ENCODE peak calls at places on chromosome 19, in seven cellular contexts. D, M, R, Q, Y, X and L are unnamed samples. For H3K4me1 and H3K36me3, the result is how much of the 10 kb centered on the place peaks cover.

GRCh38 chr19:56508282-56508778 is 675 bp downstream of the ZNF471 start:
- DNase-seq in D (no peak), M (no peak), R (no peak), Q (no peak), Y (no peak), X (no peak), L (no peak)

GRCh38 chr19:51060336-51060735 is 4.6 kb downstream of the KLK13 start:
- DNase-seq in D (no peak), M (no peak), R (no peak), Q (no peak), Y (no peak), X (no peak), L (no peak)

GRCh38 chr19:6126335-6126974 is 9.0 kb upstream of the ACSBG2 start:
- DNase-seq in D (no peak), M (no peak), R (no peak), Q (no peak), Y (no peak), X (no peak), L (no peak)

GRCh38 chr19:48135411-48135810 is 24.8 kb upstream of the PLA2G4C start:
- DNase-seq in D (no peak), M (no peak), R (no peak), Q (no peak), Y (no peak), X (no peak), L (no peak)

GRCh38 chr19:38204728-38205127 is 19.3 kb downstream of the DPF1 start:
- DNase-seq in D (no peak), M (no peak), R (no peak), Q (no peak), Y (no peak), X (no peak), L (no peak)

GRCh38 chr19:29106353-29106885 is 106.5 kb downstream of the UQCRFS1 start:
- DNase-seq in D (no peak), M (no peak), R (no peak), Q (no peak), Y (no peak), X (no peak), L (no peak)

GRCh38 chr19:13881692-13882418 is 4.9 kb downstream of the NANOS3 start:
- DNase-seq in D (no peak), M (peak), R (no peak), Q (no peak), Y (no peak), X (peak), L (peak)

GRCh38 chr19:3365447-3366103 is 808 bp upstream of the NFIC start:
- DNase-seq in D (peak), M (peak), R (peak), Q (peak), Y (no peak), X (peak), L (peak)

GRCh38 chr19:30011051-30011578 is 69.1 kb downstream of the URI1 start:
- DNase-seq in D (no peak), M (no peak), R (no peak), Q (no peak), Y (no peak), X (no peak), L (peak)

GRCh38 chr19:53467138-53467502 is 413 bp upstream of the ZNF813 start:
- DNase-seq in D (no peak), M (no peak), R (no peak), Q (no peak), Y (no peak), X (peak), L (no peak)

GRCh38 chr19:3548594-3548993 is 8.8 kb downstream of the MFSD12 start:
- DNase-seq in D (no peak), M (no peak), R (peak), Q (no peak), Y (no peak), X (no peak), L (no peak)

GRCh38 chr19:33437351-33438015 is 64.0 kb downstream of the CEBPG start:
- DNase-seq in D (no peak), M (no peak), R (no peak), Q (no peak), Y (no peak), X (no peak), L (no peak)

GRCh38 chr19:9818175-9818733 is 625 bp downstream of the FBXL12 start:
- DNase-seq in D (no peak), M (no peak), R (no peak), Q (no peak), Y (no peak), X (no peak), L (no peak)

GRCh38 chr19:57302020-57302465 is 18.2 kb upstream of the ZNF543 start:
- DNase-seq in D (no peak), M (no peak), R (no peak), Q (no peak), Y (no peak), X (no peak), L (peak)

GRCh38 chr19:48461982-48462655 is 6.7 kb downstream of the KCNJ14 start:
- DNase-seq in D (no peak), M (no peak), R (no peak), Q (no peak), Y (no peak), X (no peak), L (no peak)

GRCh38 chr19:39405930-39406655 is 554 bp upstream of the ZFP36 start:
- DNase-seq in D (peak), M (no peak), R (no peak), Q (no peak), Y (peak), X (peak), L (no peak)

GRCh38 chr19:51560339-51560738 is 10.7 kb upstream of the ZNF175 start:
- DNase-seq in D (no peak), M (no peak), R (no peak), Q (no peak), Y (no peak), X (no peak), L (no peak)

GRCh38 chr19:15285896-15286591 is 46.3 kb downstream of the BRD4 start:
- DNase-seq in D (no peak), M (no peak), R (no peak), Q (no peak), Y (no peak), X (peak), L (no peak)

DNA sequence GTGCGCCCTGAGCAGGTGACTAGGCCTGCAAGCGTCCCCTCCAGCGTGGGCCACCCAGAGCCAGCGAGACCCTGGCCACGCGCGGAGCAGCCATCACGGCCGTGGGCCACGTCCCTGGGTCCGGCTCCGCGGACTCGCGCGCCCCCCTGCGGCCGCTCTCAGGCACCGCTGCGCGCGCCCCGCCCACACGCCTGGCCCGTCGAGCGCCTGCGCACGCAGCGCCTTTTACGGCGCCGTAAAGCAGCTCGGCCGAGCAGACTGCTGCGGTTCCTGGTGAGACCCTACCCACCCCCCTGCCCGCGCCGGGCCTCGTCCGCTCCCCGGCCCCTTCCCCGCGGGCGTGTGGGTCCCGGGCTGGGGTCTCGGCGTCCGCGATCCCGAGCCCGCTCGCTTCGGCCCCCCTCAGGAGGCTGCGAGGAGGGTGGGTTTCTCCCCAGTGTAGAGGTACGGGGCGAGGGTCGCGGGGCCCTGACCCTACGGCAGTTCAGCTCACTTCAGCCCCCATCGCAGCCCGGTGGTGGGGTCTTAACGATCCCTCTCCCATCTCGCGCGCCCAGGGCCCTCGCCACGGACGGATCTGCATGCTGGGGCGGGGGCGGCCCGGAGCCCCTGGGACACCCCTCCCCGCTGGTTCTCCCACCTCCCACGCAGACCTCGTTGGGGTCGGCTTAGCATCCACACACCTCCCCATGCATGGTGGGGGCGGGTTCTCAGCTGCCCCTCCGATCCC is at the start of gene TRAPPC5:
- DNase-seq in D (peak), M (peak), R (peak), Q (peak), Y (no peak), X (peak), L (peak)
- TF ChIP-seq POLR2A in D (peak), M (no peak), R (no peak), Q (no peak), Y (no peak), X (peak), L (no peak)

GRCh38 chr19:7869910-7870511 is 4.2 kb downstream of the PRR36 start:
- DNase-seq in D (no peak), M (peak), R (peak), Q (no peak), Y (no peak), X (peak), L (peak)

GRCh38 chr19:7870571-7871279 is 3.5 kb downstream of the PRR36 start:
- DNase-seq in D (no peak), M (peak), R (peak), Q (no peak), Y (no peak), X (peak), L (peak)

GRCh38 chr19:7868326-7868670 is 5.9 kb downstream of the PRR36 start:
- DNase-seq in D (no peak), M (no peak), R (no peak), Q (no peak), Y (no peak), X (peak), L (no peak)

GRCh38 chr19:7868671-7869452 is 5.3 kb downstream of the PRR36 start:
- DNase-seq in D (peak), M (peak), R (peak), Q (peak), Y (no peak), X (peak), L (peak)

GRCh38 chr19:7869453-7869909 is 4.7 kb downstream of the PRR36 start:
- DNase-seq in D (no peak), M (peak), R (peak), Q (peak), Y (no peak), X (peak), L (peak)
- H3K4me1 ChIP-seq in D (under half), M (under half), R (under half), Q (under half), Y (under half), X (under half), L (under half)

GRCh38 chr19:17831419-17831888 is 10.1 kb upstream of the INSL3 start:
- DNase-seq in D (no peak), M (no peak), R (no peak), Q (no peak), Y (no peak), X (no peak), L (no peak)
- H3K36me3 ChIP-seq in D (under half), M (under half), R (under half), Q (under half), Y (under half), X (under half), L (under half)

DNA sequence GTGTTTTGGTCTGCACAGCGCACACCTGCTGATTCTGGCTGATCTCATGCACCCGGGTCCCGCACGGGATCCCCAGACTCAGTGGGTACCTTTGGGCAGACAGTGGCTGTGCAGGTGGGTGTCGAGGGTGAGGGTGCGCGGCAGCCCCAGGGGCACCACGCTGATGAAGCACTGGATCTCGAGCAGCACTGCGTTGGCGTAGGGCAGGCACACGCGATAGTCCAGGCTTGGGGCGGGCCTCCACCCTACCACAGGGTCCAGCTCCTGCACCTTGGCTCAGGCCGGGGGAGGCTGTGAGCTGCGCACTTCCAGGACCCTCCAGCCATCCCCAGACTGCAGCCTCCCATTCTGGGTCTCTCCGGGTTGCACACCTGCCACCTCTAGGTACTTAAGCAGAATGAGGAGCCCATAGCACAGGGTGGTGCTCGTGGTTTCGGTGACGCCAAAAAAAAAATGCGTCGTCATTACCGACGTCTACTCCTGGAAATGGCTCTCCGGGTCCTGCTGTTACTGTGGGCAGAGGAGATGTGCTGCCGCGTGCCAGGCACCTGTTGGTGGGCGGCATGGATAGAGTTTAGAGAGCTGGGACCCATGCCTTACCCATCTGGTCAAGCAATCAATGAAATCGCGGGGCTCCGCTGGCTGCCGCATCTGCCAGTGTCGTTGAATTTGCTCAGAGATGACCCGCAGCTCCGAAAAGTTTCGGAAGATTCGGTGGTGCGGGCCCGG is 10.5 kb downstream of the EGLN2 start:
- DNase-seq in D (no peak), M (peak), R (no peak), Q (no peak), Y (no peak), X (no peak), L (no peak)
- TF ChIP-seq POLR2A in D (no peak), M (no peak), R (no peak), Q (no peak), Y (no peak), X (no peak), L (no peak)

DNA sequence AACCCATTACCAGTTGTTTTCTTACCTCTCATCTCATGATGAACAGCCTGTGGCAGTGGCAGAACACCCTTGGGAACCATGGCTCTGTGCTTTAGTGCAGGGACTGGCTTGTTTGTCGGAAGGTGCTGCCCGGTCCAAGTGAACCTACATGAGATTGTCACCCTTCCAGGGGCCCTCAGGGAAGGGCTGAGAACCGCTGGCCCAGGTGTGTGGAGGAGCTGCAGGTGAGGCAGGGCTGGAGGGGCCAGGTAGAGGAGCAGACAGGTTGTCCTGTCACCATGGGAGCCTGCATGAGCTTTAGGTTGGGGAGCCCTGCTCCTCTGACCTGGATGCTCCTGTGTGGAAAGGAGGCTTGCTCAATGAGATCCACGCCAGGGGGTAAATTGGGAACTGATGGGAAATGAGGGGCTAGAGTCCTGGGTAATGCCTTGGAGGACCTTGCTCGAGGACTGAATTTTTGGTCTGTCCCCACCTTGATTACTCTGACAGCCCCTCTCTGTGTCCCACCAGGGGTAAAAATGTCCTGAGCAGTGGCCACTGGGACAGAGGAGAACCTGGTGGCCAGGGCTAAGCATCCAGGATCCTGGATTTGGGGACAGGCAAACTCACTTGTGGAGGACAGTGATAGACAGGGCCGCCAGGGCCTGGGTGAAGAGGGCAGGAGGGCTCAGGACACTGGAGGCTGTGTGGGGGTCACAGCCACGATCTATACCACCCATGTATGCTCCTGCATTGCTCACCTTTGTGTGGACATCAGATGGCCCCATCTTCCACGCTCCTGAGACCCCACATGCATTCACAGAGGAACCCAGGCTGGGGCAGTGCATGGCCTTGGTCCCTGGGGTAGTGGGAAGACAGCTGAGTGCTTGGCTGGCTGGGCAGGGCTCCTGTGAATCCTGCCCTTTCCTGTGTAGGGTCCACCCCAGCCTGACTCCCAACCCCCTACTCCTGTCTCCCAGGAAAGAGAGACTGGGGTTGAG is 24.1 kb upstream of the CEACAM1 start:
- DNase-seq in D (no peak), M (no peak), R (no peak), Q (no peak), Y (no peak), X (no peak), L (no peak)
- H3K4me1 ChIP-seq in D (under half), M (under half), R (under half), Q (under half), Y (under half), X (under half), L (under half)

GRCh38 chr19:19653597-19654147 is 9.8 kb downstream of the ATP13A1 start:
- DNase-seq in D (no peak), M (peak), R (no peak), Q (no peak), Y (no peak), X (no peak), L (no peak)

GRCh38 chr19:19656451-19657396 is 6.8 kb downstream of the ATP13A1 start:
- DNase-seq in D (no peak), M (no peak), R (no peak), Q (no peak), Y (no peak), X (no peak), L (no peak)

GRCh38 chr19:19654441-19654840 is 9.0 kb downstream of the ATP13A1 start:
- DNase-seq in D (no peak), M (no peak), R (no peak), Q (no peak), Y (no peak), X (no peak), L (no peak)

GRCh38 chr19:19655641-19656343 is 7.7 kb downstream of the ATP13A1 start:
- DNase-seq in D (no peak), M (no peak), R (no peak), Q (no peak), Y (no peak), X (no peak), L (no peak)

DNA sequence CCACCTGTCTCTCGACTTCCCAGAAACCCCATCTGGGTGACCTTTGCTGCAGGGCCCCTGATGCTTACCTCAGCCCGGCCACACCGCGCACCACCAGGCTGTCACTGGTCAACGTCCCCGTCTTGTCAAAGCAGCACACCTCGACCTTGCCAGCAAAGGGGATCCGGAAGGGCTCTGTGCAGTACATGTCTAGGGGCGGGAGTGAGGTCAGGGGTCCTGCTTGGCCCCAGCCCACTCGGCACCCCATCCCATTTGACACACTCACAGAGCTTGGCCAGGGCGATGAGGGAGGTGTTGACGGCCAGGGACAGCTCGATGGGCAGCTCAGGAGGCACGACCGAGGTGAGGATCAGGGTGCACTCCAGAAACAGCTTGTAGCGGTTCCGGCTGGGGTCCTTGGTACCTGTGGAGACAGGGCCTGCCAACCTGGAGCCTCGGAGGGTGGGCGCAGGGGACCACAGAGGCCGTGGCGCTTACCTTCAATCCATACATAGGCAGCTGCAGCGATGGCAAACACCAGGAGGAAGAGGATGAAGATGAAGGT is 8.4 kb downstream of the ATP13A1 start:
- DNase-seq in D (no peak), M (no peak), R (no peak), Q (no peak), Y (no peak), X (no peak), L (no peak)
- H3K36me3 ChIP-seq in D (under half), M (half or more), R (under half), Q (under half), Y (half or more), X (under half), L (half or more)

GRCh38 chr19:1478934-1479707 is at the start of gene C19orf25:
- DNase-seq in D (peak), M (peak), R (peak), Q (peak), Y (peak), X (peak), L (peak)
- TF ChIP-seq POLR2A in D (no peak), M (no peak), R (peak), Q (peak), Y (peak), X (peak), L (peak)

GRCh38 chr19:18308051-18308947 is 14.6 kb downstream of the LSM4 start:
- DNase-seq in D (no peak), M (no peak), R (no peak), Q (no peak), Y (no peak), X (no peak), L (no peak)
- H3K4me1 ChIP-seq in D (under half), M (under half), R (under half), Q (under half), Y (under half), X (under half), L (under half)

DNA sequence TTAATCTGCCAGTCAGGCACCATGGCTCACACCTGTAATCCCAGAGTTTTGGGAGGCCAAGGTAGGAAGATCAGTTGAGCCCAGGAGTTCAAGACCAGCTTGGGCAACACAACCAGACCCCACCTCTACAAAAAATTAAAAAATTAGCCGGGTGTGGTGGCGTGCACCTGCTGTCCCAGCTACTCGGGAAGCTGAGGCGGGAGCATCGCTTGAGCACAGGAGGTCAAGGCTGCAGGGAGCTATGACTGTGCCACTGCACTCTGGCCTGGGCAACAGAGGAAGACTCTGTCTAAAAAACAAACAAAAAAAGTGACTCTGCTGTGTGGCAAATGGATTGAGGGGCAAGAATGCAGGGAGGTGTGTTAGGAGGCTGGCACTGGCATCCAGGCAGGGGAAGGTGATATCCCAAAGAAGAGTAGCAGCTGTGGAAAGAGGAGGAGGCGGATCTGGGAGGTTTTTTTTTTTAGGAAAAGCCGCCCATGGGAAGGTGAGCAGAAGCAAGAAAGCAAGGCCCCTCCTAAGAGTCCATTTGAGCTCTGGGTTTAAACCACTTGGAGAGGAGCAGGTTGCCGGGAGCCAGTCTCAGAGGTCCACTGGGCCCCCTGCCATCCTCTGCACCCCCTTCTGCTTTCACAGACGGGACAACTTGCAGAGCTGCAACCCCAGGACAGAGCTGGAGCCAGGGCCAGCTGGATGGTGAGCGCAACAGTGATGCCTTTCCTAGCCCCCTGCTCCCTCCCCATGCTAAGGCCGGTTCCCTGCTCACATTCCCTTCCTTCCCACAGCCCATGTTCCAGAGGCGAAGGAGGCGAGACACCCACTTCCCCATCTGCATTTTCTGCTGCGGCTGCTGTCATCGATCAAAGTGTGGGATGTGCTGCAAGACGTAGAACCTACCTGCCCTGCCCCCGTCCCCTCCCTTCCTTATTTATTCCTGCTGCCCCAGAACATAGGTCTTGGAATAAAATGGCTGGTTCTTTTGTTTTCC is 2.1 kb downstream of the HAMP start:
- DNase-seq in D (no peak), M (no peak), R (no peak), Q (no peak), Y (no peak), X (no peak), L (no peak)
- H3K36me3 ChIP-seq in D (under half), M (under half), R (under half), Q (under half), Y (under half), X (under half), L (under half)